ENCODE peak calls at places on chromosomes 11 and 22, in five cellular contexts. R is lower lobe of right lung, P is retinal pigment epithelial cell, E is mammary epithelial cell, O is WTC11. K is an unnamed sample.
A peak's percentile ranks its signal among the peaks of the same experiment; 100 is the strongest.

GRCh38 chr11:48105096-48105990 is 111.3 kb upstream of the OR4B1 start:
- DNase-seq in R (no peak), P (no peak), E (no peak), O (no peak), K (no peak)

GRCh38 chr11:3133456-3134217 is 31.5 kb downstream of the OSBPL5 start:
- DNase-seq in R (peak; percentile 47), P (no peak), E (no peak), O (peak; percentile 8), K (no peak)

GRCh38 chr11:8025123-8025522 is 38.0 kb downstream of the EIF3F start:
- DNase-seq in R (no peak), P (no peak), E (no peak), O (no peak), K (no peak)

GRCh38 chr11:66328307-66329144 is 7.7 kb downstream of the RIN1 start:
- DNase-seq in R (peak; percentile 83), P (no peak), E (peak; percentile 45), O (peak; percentile 85), K (no peak)

GRCh38 chr11:112961751-112962747 is 829 bp downstream of the NCAM1 start:
- DNase-seq in R (peak; percentile 45), P (no peak), E (no peak), O (peak; percentile 31), K (peak; percentile 79)

GRCh38 chr22:22871536-22872278 is 15.9 kb upstream of the IGLL5 start:
- DNase-seq in R (no peak), P (no peak), E (no peak), O (no peak), K (no peak)

GRCh38 chr11:11297578-11297977 is 55.5 kb downstream of the CSNK2A3 start:
- DNase-seq in R (no peak), P (no peak), E (no peak), O (no peak), K (no peak)

GRCh38 chr22:27597703-27598444 is 203.7 kb downstream of the MN1 start:
- DNase-seq in R (no peak), P (no peak), E (peak; percentile 28), O (no peak), K (no peak)

GRCh38 chr11:57278721-57279095 is 41.7 kb upstream of the APLNR start:
- DNase-seq in R (no peak), P (no peak), E (no peak), O (no peak), K (no peak)

GRCh38 chr22:36383110-36383581 is 4.6 kb downstream of the MYH9 start:
- DNase-seq in R (no peak), P (no peak), E (peak; percentile 82), O (no peak), K (no peak)

GRCh38 chr11:31645747-31646146 is 136.2 kb downstream of the ELP4 start:
- DNase-seq in R (no peak), P (peak; percentile 85), E (peak; percentile 79), O (no peak), K (no peak)

GRCh38 chr11:121521145-121522042 is 68.6 kb upstream of the SORL1-AS1 start:
- DNase-seq in R (no peak), P (no peak), E (peak; percentile 74), O (no peak), K (no peak)

GRCh38 chr11:68121067-68121899 is at the start of gene CHKA:
- DNase-seq in R (peak; percentile 96), P (no peak), E (peak; percentile 86), O (peak; percentile 95), K (no peak)

GRCh38 chr11:110429614-110430266 is at the start of gene FDX1:
- DNase-seq in R (peak; percentile 93), P (no peak), E (peak; percentile 70), O (peak; percentile 88), K (peak; percentile 92)
- TF ChIP-seq CTCF in R (peak; percentile 67), P (peak; percentile 31), E (peak; percentile 20), O (no peak), K (peak; percentile 85)

DNA sequence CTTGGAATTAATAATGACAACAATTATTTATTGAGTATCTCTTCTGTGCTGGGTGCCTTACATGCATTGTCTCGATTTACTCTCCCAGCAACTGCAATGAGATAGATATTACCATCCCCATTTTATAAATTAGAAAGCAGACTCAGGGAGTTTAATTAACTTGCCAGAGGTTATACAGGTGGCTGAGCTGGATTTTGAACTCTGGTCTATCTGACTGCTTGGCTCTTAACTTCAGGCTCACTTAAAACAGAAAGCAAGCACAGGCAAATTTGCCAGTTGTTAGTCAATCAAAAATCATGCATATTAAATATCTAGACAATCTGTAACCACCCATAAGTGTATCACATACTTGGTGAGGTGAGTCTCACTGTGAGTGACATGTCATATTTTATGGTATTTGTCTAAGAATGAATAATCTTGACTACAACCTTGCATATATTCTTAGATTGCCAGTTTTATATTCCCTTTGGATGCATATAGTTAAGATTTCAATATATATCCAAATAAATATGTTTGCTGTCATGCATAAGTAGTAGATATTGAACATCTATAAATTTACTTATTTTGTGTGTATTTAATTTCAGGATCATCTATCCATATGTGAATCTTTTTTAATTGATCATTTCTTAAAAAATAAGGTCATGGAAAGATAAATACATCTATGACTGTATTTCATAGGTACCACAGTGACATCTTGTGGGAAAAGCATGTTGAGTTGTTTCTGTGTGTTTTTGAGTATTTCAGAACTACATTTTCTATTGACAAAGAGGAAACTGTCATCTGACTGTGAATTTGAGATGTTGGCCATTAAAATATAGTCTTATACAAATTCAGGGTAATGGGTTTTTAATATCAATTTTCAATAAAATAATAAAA is 112.0 kb upstream of the ARHGAP42 start:
- DNase-seq in R (no peak), P (no peak), E (peak; percentile 24), O (no peak), K (no peak)
- TF ChIP-seq CTCF in R (peak; percentile 36), P (peak; percentile 44), E (peak; percentile 43), O (no peak), K (peak; percentile 81)

DNA sequence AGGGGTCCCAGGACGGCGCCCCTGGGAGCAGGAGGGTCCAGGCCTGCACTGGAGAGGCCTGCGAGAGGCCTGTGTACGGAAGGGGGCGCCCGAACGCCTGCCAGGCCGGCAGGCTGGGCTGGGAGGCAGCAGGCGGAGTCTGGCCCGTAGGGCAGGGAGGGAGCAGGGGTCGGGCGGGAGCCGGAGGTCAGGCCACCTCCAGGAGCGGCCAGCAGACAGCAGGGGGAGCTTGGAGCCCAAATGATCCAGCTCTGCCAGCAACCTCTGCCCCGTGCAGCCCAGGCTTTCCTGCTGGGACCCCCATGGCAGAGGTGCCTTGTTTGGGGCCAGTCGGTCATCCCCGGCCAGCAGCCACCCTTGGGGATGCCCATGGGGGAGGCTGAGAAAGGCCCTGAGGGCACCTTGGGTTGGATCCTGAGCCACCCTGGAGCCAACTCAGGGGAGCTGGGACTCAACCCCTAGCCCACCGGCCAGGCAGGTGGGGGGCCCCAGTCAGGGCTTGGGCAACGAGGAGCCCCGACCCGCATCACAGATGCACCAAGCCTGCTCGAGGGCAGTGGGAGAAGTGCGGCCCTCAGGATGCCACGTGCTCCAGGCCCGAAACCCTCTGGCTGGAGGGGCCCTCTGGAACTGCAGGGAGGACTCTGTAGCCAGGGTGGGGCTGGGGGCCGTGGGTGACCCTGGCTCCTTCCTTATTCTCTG is 9.6 kb upstream of the SYT8 start:
- DNase-seq in R (peak; percentile 80), P (no peak), E (no peak), O (peak; percentile 93), K (peak; percentile 87)
- TF ChIP-seq CTCF in R (peak; percentile 60), P (peak; percentile 75), E (no peak), O (peak; percentile 54), K (peak; percentile 80)

GRCh38 chr22:38861170-38861874 is 10.7 kb downstream of the CBX6 start:
- DNase-seq in R (no peak), P (no peak), E (no peak), O (no peak), K (no peak)
- TF ChIP-seq CTCF in R (no peak), P (peak; percentile 42), E (no peak), O (no peak), K (peak; percentile 43)

DNA sequence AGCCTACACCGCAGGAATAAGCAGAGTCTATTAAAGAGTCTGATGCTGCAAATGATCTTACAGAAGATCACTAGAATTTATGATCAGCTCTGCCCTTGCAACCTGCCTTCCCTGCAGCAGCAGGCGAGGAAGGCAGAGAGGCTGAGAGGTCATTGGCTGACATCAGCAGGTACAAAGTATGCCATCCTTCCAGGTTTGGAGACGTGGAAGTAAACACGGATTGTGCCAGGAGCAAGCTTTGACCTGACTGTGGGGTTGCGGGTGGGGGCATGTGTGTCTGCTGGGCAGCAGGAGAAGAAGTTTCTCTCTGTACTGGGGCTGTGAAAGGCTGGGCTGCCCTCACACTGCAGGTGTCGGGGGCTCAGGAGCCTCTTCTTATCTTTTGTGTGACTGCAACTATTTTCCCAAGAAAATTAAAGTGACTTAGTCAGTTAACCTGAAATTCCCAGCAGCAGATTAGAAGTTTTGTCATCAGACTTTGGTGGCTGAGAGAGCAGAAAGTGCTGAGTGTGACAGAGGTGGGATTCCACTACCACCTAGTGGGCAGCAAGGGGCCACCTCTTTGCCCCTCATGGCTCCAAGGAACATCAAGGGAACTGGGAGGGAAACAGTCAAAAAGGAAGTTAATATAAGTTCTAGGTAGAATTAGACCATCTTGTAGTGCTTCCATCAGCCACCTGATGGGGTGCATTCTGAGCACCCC is 565.9 kb downstream of the ETS1 start:
- DNase-seq in R (no peak), P (peak; percentile 34), E (no peak), O (peak; percentile 40), K (no peak)
- TF ChIP-seq CTCF in R (peak; percentile 19), P (peak; percentile 84), E (peak; percentile 23), O (peak; percentile 35), K (peak; percentile 81)

DNA sequence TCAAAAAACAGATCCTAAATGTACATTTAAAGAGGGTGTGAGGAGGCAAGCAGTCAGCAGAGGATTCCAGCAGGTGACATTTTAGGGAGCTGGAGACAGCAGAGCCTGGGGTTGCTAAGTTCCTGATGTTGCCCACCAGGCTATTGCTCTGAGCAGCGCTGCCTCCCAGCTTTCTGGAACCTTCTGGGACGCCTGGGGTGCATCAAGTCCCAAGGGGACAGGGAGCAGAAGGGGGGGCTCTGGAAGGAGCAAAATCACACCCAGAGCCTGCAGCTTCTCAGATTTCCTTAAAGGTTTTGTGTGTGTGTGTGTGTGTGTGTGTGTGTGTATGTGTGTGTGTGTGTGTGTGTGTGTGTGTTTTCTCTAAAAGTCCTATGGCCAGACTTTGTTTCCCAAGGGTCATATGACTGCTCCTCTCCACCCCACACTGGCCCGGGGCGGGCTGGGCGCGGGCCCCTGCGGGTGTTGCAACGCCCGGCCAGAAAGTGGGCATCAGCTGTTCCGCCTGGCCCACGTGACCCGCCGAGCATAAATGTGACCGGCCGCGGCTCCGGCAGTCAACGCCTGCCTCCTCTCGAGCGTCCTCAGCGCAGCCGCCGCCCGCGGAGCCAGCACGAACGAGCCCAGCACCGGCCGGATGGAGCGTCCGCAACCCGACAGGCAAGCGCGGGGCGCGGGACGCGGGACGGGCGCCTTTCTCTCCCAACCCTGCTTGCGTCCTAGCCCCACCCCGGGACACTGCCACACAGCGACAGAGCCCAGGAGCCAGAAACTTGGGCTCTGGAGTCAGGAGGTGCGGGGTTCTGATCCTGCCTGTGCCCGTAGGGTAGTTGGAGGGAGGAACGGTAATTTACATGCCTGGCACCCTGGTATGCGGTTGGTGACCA is at the start of gene HMOX1:
- DNase-seq in R (peak; percentile 97), P (peak; percentile 48), E (peak; percentile 84), O (peak; percentile 79), K (peak; percentile 97)
- TF ChIP-seq CTCF in R (peak; percentile 27), P (no peak), E (no peak), O (no peak), K (peak; percentile 57)